ENCODE peak calls at places on chromosomes 2 and 18, in six cellular contexts. One of them, this sample, is unnamed.
A peak's percentile ranks its signal among the peaks of the same experiment; 100 is the strongest.

GRCh38 chr2:48131503-48132293 is 225.4 kb upstream of the FBXO11 start:
- DNase-seq in HFF-Myc: peak; percentile 42
- DNase-seq in bronchial epithelial cell: peak; percentile 59
- DNase-seq in tibial nerve: no peak
- DNase-seq in hepatocyte: peak; percentile 81
- DNase-seq in mammary epithelial cell: no peak
- DNase-seq in this sample: no peak

GRCh38 chr2:240813231-240813921 is 6.6 kb downstream of the KIF1A start:
- DNase-seq in mammary epithelial cell: no peak
- DNase-seq in HFF-Myc: no peak
- DNase-seq in hepatocyte: no peak
- DNase-seq in bronchial epithelial cell: no peak
- DNase-seq in tibial nerve: no peak
- DNase-seq in this sample: no peak

GRCh38 chr2:144694456-144694855 is 174.5 kb upstream of the ZEB2 start:
- DNase-seq in tibial nerve: no peak
- DNase-seq in hepatocyte: no peak
- DNase-seq in mammary epithelial cell: peak; percentile 53
- DNase-seq in bronchial epithelial cell: peak; percentile 82
- DNase-seq in HFF-Myc: no peak
- DNase-seq in this sample: no peak

GRCh38 chr18:74249181-74249968 is 42.4 kb downstream of the CYB5A start:
- DNase-seq in mammary epithelial cell: peak; percentile 2
- DNase-seq in bronchial epithelial cell: peak; percentile 91
- DNase-seq in HFF-Myc: no peak
- DNase-seq in tibial nerve: peak; percentile 54
- DNase-seq in hepatocyte: peak; percentile 63
- DNase-seq in this sample: peak; percentile 91

GRCh38 chr2:102826904-102827303 is 65.1 kb downstream of the TMEM182 start:
- DNase-seq in mammary epithelial cell: peak; percentile 1
- DNase-seq in tibial nerve: no peak
- DNase-seq in HFF-Myc: peak; percentile 14
- DNase-seq in bronchial epithelial cell: no peak
- DNase-seq in hepatocyte: peak; percentile 46
- DNase-seq in this sample: peak; percentile 8

GRCh38 chr2:231541605-231542509 is 11.6 kb upstream of the NMUR1 start:
- DNase-seq in mammary epithelial cell: no peak
- DNase-seq in bronchial epithelial cell: no peak
- DNase-seq in hepatocyte: no peak
- DNase-seq in tibial nerve: no peak
- DNase-seq in HFF-Myc: no peak
- DNase-seq in this sample: no peak

GRCh38 chr18:41881285-41881684 is 73.7 kb upstream of the PIK3C3 start:
- DNase-seq in mammary epithelial cell: peak; percentile 75
- DNase-seq in tibial nerve: no peak
- DNase-seq in bronchial epithelial cell: peak; percentile 81
- DNase-seq in HFF-Myc: no peak
- DNase-seq in hepatocyte: no peak
- DNase-seq in this sample: peak; percentile 56

GRCh38 chr2:62199392-62200125 is 3.6 kb downstream of the B3GNT2 start:
- DNase-seq in hepatocyte: no peak
- DNase-seq in bronchial epithelial cell: peak; percentile 45
- DNase-seq in mammary epithelial cell: peak; percentile 41
- DNase-seq in tibial nerve: no peak
- DNase-seq in HFF-Myc: no peak
- DNase-seq in this sample: peak; percentile 61

GRCh38 chr2:241620419-241620769 is 16.6 kb downstream of the THAP4 start:
- DNase-seq in hepatocyte: no peak
- DNase-seq in mammary epithelial cell: peak; percentile 52
- DNase-seq in tibial nerve: no peak
- DNase-seq in HFF-Myc: no peak
- DNase-seq in bronchial epithelial cell: peak; percentile 42
- DNase-seq in this sample: peak; percentile 47

DNA sequence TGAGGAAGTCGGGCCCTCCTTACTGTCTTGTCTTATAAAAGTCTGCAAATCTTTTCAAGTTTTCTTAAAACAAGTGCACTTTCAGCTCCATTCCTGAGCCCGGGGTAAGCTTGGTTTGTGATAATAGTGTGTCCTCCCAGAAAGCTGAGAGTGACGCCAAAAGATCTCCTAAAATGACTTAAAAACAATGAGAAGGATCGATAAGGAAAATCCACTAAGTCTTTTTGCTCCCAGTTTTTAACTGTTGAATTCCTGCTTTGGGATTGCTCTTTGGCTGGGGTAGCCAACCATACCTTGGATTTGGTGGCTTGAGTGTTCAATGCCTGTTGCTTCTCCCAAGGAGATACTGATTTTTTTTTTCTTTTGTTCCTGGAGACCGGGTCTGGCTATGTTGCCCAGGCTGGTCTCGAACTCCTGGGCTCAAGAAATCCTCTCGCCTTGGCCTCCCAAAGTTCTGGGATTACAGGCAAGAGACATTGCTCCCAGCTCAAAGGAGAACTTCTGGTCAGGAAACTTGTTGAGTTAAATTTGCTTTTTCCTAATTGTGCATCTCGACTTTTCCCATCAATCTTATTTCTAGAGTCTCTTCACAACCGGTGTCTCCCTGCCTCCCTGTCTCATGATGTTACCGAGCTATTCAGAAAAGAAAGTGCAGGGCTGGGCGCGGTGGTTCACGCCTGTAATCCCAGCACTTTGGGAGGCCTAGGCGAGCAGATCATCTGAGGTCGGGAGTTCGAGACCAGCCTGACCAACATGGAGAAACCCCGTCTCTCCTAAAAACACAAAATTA is 3.0 kb downstream of the TGIF1 start:
- DNase-seq in hepatocyte: no peak
- DNase-seq in tibial nerve: no peak
- DNase-seq in HFF-Myc: no peak
- DNase-seq in mammary epithelial cell: no peak
- DNase-seq in bronchial epithelial cell: peak; percentile 52
- DNase-seq in this sample: peak; percentile 55
- H3K4me3 ChIP-seq in hepatocyte: peak overlapping the region; percentile 84
- H3K4me3 ChIP-seq in tibial nerve: peak overlapping the region; percentile 74
- H3K4me3 ChIP-seq in HFF-Myc: peak overlapping the region; percentile 79
- H3K4me3 ChIP-seq in mammary epithelial cell: peak overlapping the region; percentile 48
- H3K4me3 ChIP-seq in bronchial epithelial cell: peak overlapping the region; percentile 63
- H3K4me3 ChIP-seq in this sample: peak overlapping the region; percentile 90

GRCh38 chr18:55778731-55779460 is 190.9 kb upstream of the TCF4 start:
- DNase-seq in mammary epithelial cell: peak; percentile 60
- DNase-seq in HFF-Myc: no peak
- DNase-seq in hepatocyte: no peak
- DNase-seq in tibial nerve: no peak
- DNase-seq in bronchial epithelial cell: peak; percentile 86
- DNase-seq in this sample: no peak
- H3K4me3 ChIP-seq in mammary epithelial cell: peak overlapping the region; percentile 65
- H3K4me3 ChIP-seq in HFF-Myc: peak overlapping the region; percentile 53
- H3K4me3 ChIP-seq in hepatocyte: peak overlapping the region; percentile 48
- H3K4me3 ChIP-seq in tibial nerve: peak overlapping the region; percentile 30
- H3K4me3 ChIP-seq in bronchial epithelial cell: peak overlapping the region; percentile 71
- H3K4me3 ChIP-seq in this sample: peak overlapping the region; percentile 63

GRCh38 chr2:174342600-174343342 is 8.0 kb downstream of the SP9 start:
- DNase-seq in mammary epithelial cell: no peak
- DNase-seq in bronchial epithelial cell: no peak
- DNase-seq in tibial nerve: no peak
- DNase-seq in hepatocyte: no peak
- DNase-seq in HFF-Myc: no peak
- DNase-seq in this sample: no peak
- H3K4me3 ChIP-seq in mammary epithelial cell: no peak overlapping the region
- H3K4me3 ChIP-seq in bronchial epithelial cell: no peak overlapping the region
- H3K4me3 ChIP-seq in tibial nerve: no peak overlapping the region
- H3K4me3 ChIP-seq in hepatocyte: no peak overlapping the region
- H3K4me3 ChIP-seq in HFF-Myc: peak overlapping the region; percentile 35
- H3K4me3 ChIP-seq in this sample: no peak overlapping the region

GRCh38 chr2:98543842-98544241 is 64.5 kb downstream of the COA5 start:
- DNase-seq in mammary epithelial cell: no peak
- DNase-seq in tibial nerve: no peak
- DNase-seq in HFF-Myc: no peak
- DNase-seq in bronchial epithelial cell: no peak
- DNase-seq in hepatocyte: no peak
- DNase-seq in this sample: no peak
- H3K4me3 ChIP-seq in mammary epithelial cell: no peak overlapping the region
- H3K4me3 ChIP-seq in tibial nerve: no peak overlapping the region
- H3K4me3 ChIP-seq in HFF-Myc: no peak overlapping the region
- H3K4me3 ChIP-seq in bronchial epithelial cell: no peak overlapping the region
- H3K4me3 ChIP-seq in hepatocyte: no peak overlapping the region
- H3K4me3 ChIP-seq in this sample: no peak overlapping the region